ENCODE peak calls at places on chromosome 10, in seven cellular contexts. One of them, this sample, is unnamed.

GRCh38 chr10:1404236-1404952 is 332.9 kb downstream of the ADARB2 start:
- DNase-seq in lung microvascular endothelial cell: no peak
- DNase-seq in MG63: no peak
- DNase-seq in cardiac fibroblast: no peak
- DNase-seq in neural progenitor cell: no peak
- DNase-seq in effector memory CD8-positive, alpha-beta T cell: no peak
- DNase-seq in GM13977: no peak
- DNase-seq in this sample: no peak

GRCh38 chr10:44682516-44682915 is 228.6 kb upstream of the TMEM72 start:
- DNase-seq in MG63: no peak
- DNase-seq in cardiac fibroblast: no peak
- DNase-seq in neural progenitor cell: no peak
- DNase-seq in effector memory CD8-positive, alpha-beta T cell: no peak
- DNase-seq in GM13977: no peak
- DNase-seq in lung microvascular endothelial cell: no peak
- DNase-seq in this sample: no peak

GRCh38 chr10:46541017-46541661 is 15.3 kb downstream of the GPRIN2 start:
- DNase-seq in lung microvascular endothelial cell: no peak
- DNase-seq in GM13977: no peak
- DNase-seq in effector memory CD8-positive, alpha-beta T cell: no peak
- DNase-seq in MG63: no peak
- DNase-seq in neural progenitor cell: peak
- DNase-seq in cardiac fibroblast: no peak
- DNase-seq in this sample: no peak

GRCh38 chr10:70323143-70323696 is 39.4 kb upstream of the NPFFR1 start:
- DNase-seq in cardiac fibroblast: no peak
- DNase-seq in neural progenitor cell: no peak
- DNase-seq in GM13977: no peak
- DNase-seq in lung microvascular endothelial cell: no peak
- DNase-seq in MG63: no peak
- DNase-seq in effector memory CD8-positive, alpha-beta T cell: peak
- DNase-seq in this sample: no peak

GRCh38 chr10:19922236-19922963 is 106.2 kb downstream of the PLXDC2 start:
- DNase-seq in cardiac fibroblast: peak
- DNase-seq in effector memory CD8-positive, alpha-beta T cell: no peak
- DNase-seq in MG63: peak
- DNase-seq in GM13977: no peak
- DNase-seq in neural progenitor cell: no peak
- DNase-seq in lung microvascular endothelial cell: no peak
- DNase-seq in this sample: no peak

GRCh38 chr10:101008823-101009423 is 9.3 kb downstream of the LZTS2 start:
- DNase-seq in lung microvascular endothelial cell: no peak
- DNase-seq in MG63: no peak
- DNase-seq in GM13977: no peak
- DNase-seq in cardiac fibroblast: no peak
- DNase-seq in effector memory CD8-positive, alpha-beta T cell: no peak
- DNase-seq in neural progenitor cell: no peak
- DNase-seq in this sample: no peak

GRCh38 chr10:126090911-126091728 is 194.8 kb downstream of the FANK1 start:
- DNase-seq in GM13977: no peak
- DNase-seq in MG63: peak
- DNase-seq in cardiac fibroblast: peak
- DNase-seq in effector memory CD8-positive, alpha-beta T cell: no peak
- DNase-seq in lung microvascular endothelial cell: peak
- DNase-seq in neural progenitor cell: no peak
- DNase-seq in this sample: peak

GRCh38 chr10:100966887-100967286 is 2.4 kb upstream of the SEMA4G start:
- DNase-seq in GM13977: no peak
- DNase-seq in MG63: no peak
- DNase-seq in lung microvascular endothelial cell: no peak
- DNase-seq in cardiac fibroblast: no peak
- DNase-seq in effector memory CD8-positive, alpha-beta T cell: no peak
- DNase-seq in neural progenitor cell: no peak
- DNase-seq in this sample: no peak

GRCh38 chr10:124105594-124105993 is 12.2 kb upstream of the CHST15 start:
- DNase-seq in lung microvascular endothelial cell: peak
- DNase-seq in MG63: no peak
- DNase-seq in effector memory CD8-positive, alpha-beta T cell: no peak
- DNase-seq in cardiac fibroblast: no peak
- DNase-seq in GM13977: no peak
- DNase-seq in neural progenitor cell: no peak
- DNase-seq in this sample: no peak

GRCh38 chr10:99431190-99431549 is 746 bp upstream of the GOT1 start:
- DNase-seq in GM13977: no peak
- DNase-seq in cardiac fibroblast: peak
- DNase-seq in MG63: peak
- DNase-seq in lung microvascular endothelial cell: peak
- DNase-seq in neural progenitor cell: peak
- DNase-seq in effector memory CD8-positive, alpha-beta T cell: no peak
- DNase-seq in this sample: no peak

This sample was measured in dermis microvascular lymphatic vessel endothelial cell.